ENCODE peak calls at places on chromosome 9, in eight cellular contexts. T is A549, I is breast epithelium, C is heart left ventricle, X is ovary, L is lower leg skin, P is body of pancreas, V is transverse colon. A is an unnamed sample.
A peak's percentile ranks its signal among the peaks of the same experiment; 100 is the strongest.

GRCh38 chr9:24936117-24936516 is 390.4 kb upstream of the IZUMO3 start:
- DNase-seq in I (no peak), L (no peak), V (no peak), C (no peak), P (no peak), T (no peak), X (no peak), A (no peak)

GRCh38 chr9:12414514-12414913 is 278.7 kb upstream of the TYRP1 start:
- DNase-seq in I (no peak), T (no peak), X (no peak), V (no peak), C (no peak), P (no peak), L (no peak), A (no peak)

GRCh38 chr9:27784999-27785713 is 211.9 kb upstream of the C9orf72 start:
- DNase-seq in I (no peak), V (no peak), X (no peak), P (no peak), T (no peak), L (no peak), C (no peak), A (no peak)

GRCh38 chr9:4640027-4640426 is 22.1 kb upstream of the PLPP6 start:
- DNase-seq in V (peak; percentile 14), L (no peak), C (no peak), I (no peak), P (no peak), X (no peak), T (no peak), A (peak; percentile 10)

GRCh38 chr9:101399641-101399965 is 952 bp downstream of the ZNF189 start:
- DNase-seq in X (no peak), L (no peak), C (no peak), T (no peak), I (no peak), P (no peak), V (no peak), A (peak; percentile 33)

GRCh38 chr9:79551999-79552398 is 19.8 kb upstream of the TLE4 start:
- DNase-seq in V (no peak), T (no peak), P (no peak), X (no peak), C (no peak), I (no peak), L (no peak), A (no peak)

GRCh38 chr9:68706579-68707201 is 1.6 kb downstream of the PIP5K1B start:
- DNase-seq in P (no peak), C (no peak), L (no peak), V (peak; percentile 23), X (no peak), T (no peak), I (no peak), A (peak; percentile 84)

GRCh38 chr9:74639112-74639511 is 142.0 kb downstream of the RORB start:
- DNase-seq in P (no peak), I (no peak), L (no peak), X (no peak), V (no peak), C (no peak), T (no peak), A (no peak)

GRCh38 chr9:113997610-113998009 is 80.5 kb downstream of the AMBP start:
- DNase-seq in C (no peak), V (no peak), P (peak; percentile 8), I (peak; percentile 35), X (peak; percentile 14), L (peak; percentile 76), T (no peak), A (no peak)

GRCh38 chr9:35828716-35829083 is at the start of gene FAM221B:
- DNase-seq in L (peak; percentile 91), P (peak; percentile 40), X (no peak), C (peak; percentile 66), V (peak; percentile 48), I (peak; percentile 59), T (no peak), A (no peak)

GRCh38 chr9:16899611-16900010 is 29.1 kb upstream of the BNC2 start:
- DNase-seq in V (no peak), X (no peak), L (no peak), C (no peak), T (no peak), P (no peak), I (no peak), A (no peak)

GRCh38 chr9:107161338-107161737 is 121.7 kb upstream of the RAD23B start:
- DNase-seq in L (no peak), C (no peak), T (no peak), I (no peak), X (no peak), V (no peak), P (no peak), A (no peak)

GRCh38 chr9:131289301-131290038 is at the start of gene PLPP7:
- DNase-seq in C (peak; percentile 88), P (peak; percentile 41), T (no peak), X (peak; percentile 73), L (no peak), V (peak; percentile 44), I (no peak), A (peak; percentile 39)

GRCh38 chr9:75892168-75892901 is 1.9 kb downstream of the PCSK5 start:
- DNase-seq in C (peak; percentile 68), V (peak; percentile 70), L (peak; percentile 86), P (peak; percentile 29), T (peak; percentile 35), I (no peak), X (peak; percentile 77), A (no peak)

GRCh38 chr9:110256142-110256391 is 240 bp downstream of the TXN start:
- DNase-seq in X (no peak), P (no peak), T (no peak), C (no peak), V (no peak), L (no peak), I (no peak), A (no peak)

GRCh38 chr9:110256392-110257096 is at the start of gene TXN:
- DNase-seq in C (peak; percentile 94), T (peak; percentile 83), P (peak; percentile 92), X (peak; percentile 90), L (peak; percentile 98), V (peak; percentile 95), I (peak; percentile 87), A (peak; percentile 99)

GRCh38 chr9:110254500-110254899 is 1.8 kb downstream of the TXN start:
- DNase-seq in P (no peak), C (no peak), V (no peak), T (no peak), I (no peak), L (no peak), X (no peak), A (no peak)

GRCh38 chr9:110255064-110255416 is 1.3 kb downstream of the TXN start:
- DNase-seq in L (no peak), X (no peak), C (no peak), P (no peak), V (peak; percentile 28), I (no peak), T (no peak), A (peak; percentile 43)

GRCh38 chr9:110255417-110256141 is 728 bp downstream of the TXN start:
- DNase-seq in T (no peak), I (peak; percentile 72), C (peak; percentile 82), X (peak; percentile 62), V (peak; percentile 78), P (peak; percentile 75), L (peak; percentile 95), A (peak; percentile 63)
- TF ChIP-seq POLR2A in T (no peak), I (peak; percentile 13), C (no peak), X (peak; percentile 11), V (peak; percentile 68), P (peak; percentile 58), L (no peak), A (no peak)

DNA sequence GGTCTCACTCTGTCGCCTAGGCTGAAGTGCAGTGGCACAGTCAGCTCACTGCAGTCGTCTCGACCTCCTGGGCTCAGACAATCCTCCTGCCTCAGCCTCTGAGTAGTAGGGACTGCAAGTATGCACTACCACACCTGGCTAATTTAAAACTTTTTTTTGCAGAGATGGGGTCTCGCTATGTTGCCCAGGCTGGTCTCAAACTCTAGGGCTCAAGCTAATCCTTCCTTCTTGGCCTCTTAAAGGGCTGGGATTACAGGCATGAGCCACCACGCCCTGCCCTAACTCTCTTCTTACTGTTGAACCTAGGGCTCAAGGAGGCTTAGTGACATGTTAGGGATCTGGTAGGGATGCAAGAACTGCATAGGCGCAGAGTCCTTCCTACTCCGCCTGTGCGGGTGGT is 65.3 kb downstream of the SNX30 start:
- DNase-seq in C (no peak), I (no peak), X (no peak), P (no peak), V (no peak), L (no peak), T (no peak), A (no peak)
- TF ChIP-seq POLR2A in C (no peak), I (no peak), X (no peak), P (no peak), V (no peak), L (no peak), T (no peak), A (no peak)

DNA sequence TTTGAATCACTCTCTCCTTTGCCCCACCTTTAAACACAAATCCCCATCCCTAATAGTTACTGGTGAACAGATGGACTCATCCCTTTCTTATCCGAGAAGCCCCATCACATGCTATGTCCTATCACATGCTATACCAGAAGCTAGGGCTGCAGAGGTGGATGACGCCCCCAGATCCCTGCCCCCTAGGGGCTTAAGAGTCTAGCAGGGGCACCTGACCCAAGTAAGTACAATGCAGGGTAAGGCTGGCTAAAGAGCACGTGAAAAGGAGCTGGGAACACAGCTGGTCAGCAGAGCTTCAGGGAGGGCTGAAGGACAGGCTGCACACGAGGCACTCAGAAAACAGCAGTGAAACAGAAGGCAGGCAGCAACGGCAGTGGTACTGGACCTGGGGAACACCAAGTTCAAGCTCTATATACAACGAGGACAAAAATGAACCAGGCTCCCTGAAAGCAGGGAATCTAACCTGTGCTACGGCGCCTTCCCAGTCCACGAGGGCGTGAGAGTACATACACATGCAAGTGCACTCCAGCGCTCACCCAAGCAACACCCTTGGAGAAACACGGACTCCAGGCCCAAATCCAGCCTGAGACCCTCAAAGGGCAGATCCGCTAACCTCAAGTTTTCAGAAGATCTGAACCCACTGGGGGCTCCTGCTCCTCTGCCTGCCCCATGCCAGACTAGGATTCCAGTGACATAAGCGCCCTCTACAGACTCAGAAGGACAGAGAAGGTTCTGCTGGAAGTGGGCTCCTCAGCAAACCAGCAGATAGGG is 57.5 kb downstream of the PSMB7 start:
- DNase-seq in I (no peak), C (no peak), P (no peak), L (no peak), V (no peak), X (no peak), T (no peak), A (peak; percentile 15)
- TF ChIP-seq POLR2A in I (no peak), C (no peak), P (no peak), L (no peak), V (no peak), X (no peak), T (no peak), A (no peak)

GRCh38 chr9:6681147-6681956 is 35.8 kb upstream of the GLDC start:
- DNase-seq in L (peak; percentile 99), C (peak; percentile 98), P (peak; percentile 98), V (peak; percentile 97), I (peak; percentile 97), X (peak; percentile 97), T (peak; percentile 99), A (peak; percentile 97)
- TF ChIP-seq POLR2A in L (no peak), C (peak; percentile 69), P (peak; percentile 93), V (peak; percentile 90), I (peak; percentile 36), X (peak; percentile 53), T (peak; percentile 58), A (peak; percentile 98)

GRCh38 chr9:120857481-120857880 is 14.8 kb upstream of the PSMD5 start:
- DNase-seq in C (no peak), P (peak; percentile 54), I (no peak), V (no peak), T (no peak), L (no peak), X (no peak), A (no peak)
- TF ChIP-seq POLR2A in C (no peak), P (no peak), I (no peak), V (no peak), T (no peak), L (no peak), X (no peak), A (no peak)

A was measured in erythroblast.